ENCODE peak calls at places on chromosomes 16 and 17, in ten cellular contexts. One of them, this sample, is unnamed. For H3K36me3 and H3K4me1, the result is how much of the 10 kb centered on the place peaks cover.

GRCh38 chr17:39027440-39028035 is 60.3 kb upstream of the FBXO47 start:
- DNase-seq in GM23248: no peak
- DNase-seq in CD8-positive, alpha-beta memory T cell: no peak
- DNase-seq in ovary: no peak
- DNase-seq in Karpas-422: no peak
- DNase-seq in endothelial cell of umbilical vein: no peak
- DNase-seq in Caco-2: no peak
- DNase-seq in PC-9: no peak
- DNase-seq in CD8-positive, alpha-beta T cell: no peak
- DNase-seq in right lobe of liver: no peak
- DNase-seq in this sample: no peak

GRCh38 chr16:12242516-12242915 is 266.0 kb downstream of the SNX29 start:
- DNase-seq in GM23248: no peak
- DNase-seq in CD8-positive, alpha-beta memory T cell: no peak
- DNase-seq in ovary: no peak
- DNase-seq in Karpas-422: no peak
- DNase-seq in endothelial cell of umbilical vein: no peak
- DNase-seq in Caco-2: no peak
- DNase-seq in PC-9: no peak
- DNase-seq in CD8-positive, alpha-beta T cell: no peak
- DNase-seq in right lobe of liver: no peak
- DNase-seq in this sample: no peak

GRCh38 chr17:21453144-21453982 is 77.2 kb downstream of the KCNJ12 start:
- DNase-seq in GM23248: no peak
- DNase-seq in CD8-positive, alpha-beta memory T cell: no peak
- DNase-seq in ovary: no peak
- DNase-seq in Karpas-422: no peak
- DNase-seq in endothelial cell of umbilical vein: no peak
- DNase-seq in Caco-2: no peak
- DNase-seq in PC-9: no peak
- DNase-seq in CD8-positive, alpha-beta T cell: no peak
- DNase-seq in right lobe of liver: no peak
- DNase-seq in this sample: no peak

GRCh38 chr16:74896389-74897370 is 88.2 kb downstream of the WDR59 start:
- DNase-seq in GM23248: peak
- DNase-seq in CD8-positive, alpha-beta memory T cell: no peak
- DNase-seq in ovary: no peak
- DNase-seq in Karpas-422: no peak
- DNase-seq in endothelial cell of umbilical vein: no peak
- DNase-seq in Caco-2: no peak
- DNase-seq in PC-9: peak
- DNase-seq in CD8-positive, alpha-beta T cell: no peak
- DNase-seq in right lobe of liver: no peak
- DNase-seq in this sample: no peak

GRCh38 chr16:21156767-21157467 is 1.6 kb upstream of the LDAF1 start:
- DNase-seq in GM23248: peak
- DNase-seq in CD8-positive, alpha-beta memory T cell: no peak
- DNase-seq in ovary: peak
- DNase-seq in Karpas-422: peak
- DNase-seq in endothelial cell of umbilical vein: peak
- DNase-seq in Caco-2: peak
- DNase-seq in PC-9: peak
- DNase-seq in CD8-positive, alpha-beta T cell: no peak
- DNase-seq in right lobe of liver: no peak
- DNase-seq in this sample: no peak

GRCh38 chr16:28265822-28266221 is 26.5 kb upstream of the SBK1 start:
- DNase-seq in GM23248: no peak
- DNase-seq in CD8-positive, alpha-beta memory T cell: no peak
- DNase-seq in ovary: no peak
- DNase-seq in Karpas-422: no peak
- DNase-seq in endothelial cell of umbilical vein: no peak
- DNase-seq in Caco-2: no peak
- DNase-seq in PC-9: peak
- DNase-seq in CD8-positive, alpha-beta T cell: no peak
- DNase-seq in right lobe of liver: no peak
- DNase-seq in this sample: no peak

GRCh38 chr16:15613676-15614075 is 29.3 kb downstream of the MARF1 start:
- DNase-seq in GM23248: no peak
- DNase-seq in CD8-positive, alpha-beta memory T cell: no peak
- DNase-seq in ovary: no peak
- DNase-seq in Karpas-422: no peak
- DNase-seq in endothelial cell of umbilical vein: no peak
- DNase-seq in Caco-2: no peak
- DNase-seq in PC-9: peak
- DNase-seq in CD8-positive, alpha-beta T cell: no peak
- DNase-seq in right lobe of liver: no peak
- DNase-seq in this sample: no peak

GRCh38 chr17:2782030-2782429 is 14.2 kb upstream of the RAP1GAP2 start:
- DNase-seq in GM23248: peak
- DNase-seq in CD8-positive, alpha-beta memory T cell: no peak
- DNase-seq in ovary: no peak
- DNase-seq in Karpas-422: no peak
- DNase-seq in endothelial cell of umbilical vein: no peak
- DNase-seq in Caco-2: no peak
- DNase-seq in PC-9: no peak
- DNase-seq in CD8-positive, alpha-beta T cell: no peak
- DNase-seq in right lobe of liver: no peak
- DNase-seq in this sample: no peak

GRCh38 chr16:68642436-68643064 is 2.6 kb upstream of the CDH3 start:
- DNase-seq in GM23248: peak
- DNase-seq in CD8-positive, alpha-beta memory T cell: no peak
- DNase-seq in ovary: peak
- DNase-seq in Karpas-422: no peak
- DNase-seq in endothelial cell of umbilical vein: peak
- DNase-seq in Caco-2: no peak
- DNase-seq in PC-9: no peak
- DNase-seq in CD8-positive, alpha-beta T cell: no peak
- DNase-seq in right lobe of liver: no peak
- DNase-seq in this sample: no peak

GRCh38 chr17:81245024-81245664 is 6.0 kb downstream of the NDUFAF8 start:
- DNase-seq in GM23248: peak
- DNase-seq in CD8-positive, alpha-beta memory T cell: no peak
- DNase-seq in ovary: no peak
- DNase-seq in Karpas-422: peak
- DNase-seq in endothelial cell of umbilical vein: no peak
- DNase-seq in Caco-2: no peak
- DNase-seq in PC-9: no peak
- DNase-seq in CD8-positive, alpha-beta T cell: no peak
- DNase-seq in right lobe of liver: peak
- DNase-seq in this sample: no peak

GRCh38 chr16:14015017-14015416 is 56.1 kb upstream of the MRTFB start:
- DNase-seq in GM23248: no peak
- DNase-seq in CD8-positive, alpha-beta memory T cell: no peak
- DNase-seq in ovary: no peak
- DNase-seq in Karpas-422: no peak
- DNase-seq in endothelial cell of umbilical vein: no peak
- DNase-seq in Caco-2: no peak
- DNase-seq in PC-9: no peak
- DNase-seq in CD8-positive, alpha-beta T cell: no peak
- DNase-seq in right lobe of liver: no peak
- DNase-seq in this sample: no peak

GRCh38 chr16:14013571-14014283 is 57.4 kb upstream of the MRTFB start:
- DNase-seq in GM23248: peak
- DNase-seq in CD8-positive, alpha-beta memory T cell: no peak
- DNase-seq in ovary: no peak
- DNase-seq in Karpas-422: no peak
- DNase-seq in endothelial cell of umbilical vein: peak
- DNase-seq in Caco-2: no peak
- DNase-seq in PC-9: peak
- DNase-seq in CD8-positive, alpha-beta T cell: no peak
- DNase-seq in right lobe of liver: no peak
- DNase-seq in this sample: no peak

GRCh38 chr16:14015461-14015860 is 55.7 kb upstream of the MRTFB start:
- DNase-seq in GM23248: no peak
- DNase-seq in CD8-positive, alpha-beta memory T cell: no peak
- DNase-seq in ovary: no peak
- DNase-seq in Karpas-422: no peak
- DNase-seq in endothelial cell of umbilical vein: no peak
- DNase-seq in Caco-2: no peak
- DNase-seq in PC-9: no peak
- DNase-seq in CD8-positive, alpha-beta T cell: no peak
- DNase-seq in right lobe of liver: no peak
- DNase-seq in this sample: no peak

GRCh38 chr16:14013145-14013570 is 58.0 kb upstream of the MRTFB start:
- DNase-seq in GM23248: no peak
- DNase-seq in CD8-positive, alpha-beta memory T cell: no peak
- DNase-seq in ovary: no peak
- DNase-seq in Karpas-422: no peak
- DNase-seq in endothelial cell of umbilical vein: no peak
- DNase-seq in Caco-2: no peak
- DNase-seq in PC-9: no peak
- DNase-seq in CD8-positive, alpha-beta T cell: no peak
- DNase-seq in right lobe of liver: no peak
- DNase-seq in this sample: no peak

DNA sequence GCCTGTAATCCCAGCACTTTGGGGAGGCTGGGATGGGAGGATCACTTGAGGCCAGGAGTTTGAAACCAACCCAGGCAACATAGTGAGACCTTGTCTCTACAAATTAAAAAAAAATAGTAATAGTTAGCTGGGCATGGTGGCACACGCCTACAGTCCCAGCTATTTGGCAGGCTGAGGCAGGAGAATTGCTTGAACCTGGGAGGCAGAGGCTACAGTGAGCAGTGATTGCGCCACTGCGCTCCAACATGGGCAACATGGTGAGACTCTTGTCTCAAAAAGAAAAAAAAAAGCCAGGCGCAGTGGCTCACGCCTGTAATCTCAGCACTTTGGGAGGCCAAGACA is 56.9 kb upstream of the MRTFB start:
- DNase-seq in GM23248: no peak
- DNase-seq in CD8-positive, alpha-beta memory T cell: no peak
- DNase-seq in ovary: no peak
- DNase-seq in Karpas-422: no peak
- DNase-seq in endothelial cell of umbilical vein: no peak
- DNase-seq in Caco-2: no peak
- DNase-seq in PC-9: no peak
- DNase-seq in CD8-positive, alpha-beta T cell: no peak
- DNase-seq in right lobe of liver: no peak
- DNase-seq in this sample: no peak
- H3K4me3 ChIP-seq in GM23248: peak
- H3K4me3 ChIP-seq in CD8-positive, alpha-beta memory T cell: no peak
- H3K4me3 ChIP-seq in ovary: no peak
- H3K4me3 ChIP-seq in Karpas-422: no peak
- H3K4me3 ChIP-seq in endothelial cell of umbilical vein: no peak
- H3K4me3 ChIP-seq in Caco-2: no peak
- H3K4me3 ChIP-seq in PC-9: no peak
- H3K4me3 ChIP-seq in CD8-positive, alpha-beta T cell: no peak
- H3K4me3 ChIP-seq in right lobe of liver: no peak
- H3K4me3 ChIP-seq in this sample: no peak

GRCh38 chr17:8234361-8235270 is 13.2 kb downstream of the CTC1 start:
- DNase-seq in GM23248: no peak
- DNase-seq in CD8-positive, alpha-beta memory T cell: no peak
- DNase-seq in ovary: no peak
- DNase-seq in Karpas-422: no peak
- DNase-seq in endothelial cell of umbilical vein: no peak
- DNase-seq in Caco-2: no peak
- DNase-seq in PC-9: no peak
- DNase-seq in CD8-positive, alpha-beta T cell: no peak
- DNase-seq in right lobe of liver: no peak
- DNase-seq in this sample: no peak
- H3K36me3 ChIP-seq in GM23248: under half
- H3K36me3 ChIP-seq in CD8-positive, alpha-beta memory T cell: half or more
- H3K36me3 ChIP-seq in ovary: under half
- H3K36me3 ChIP-seq in Karpas-422: under half
- H3K36me3 ChIP-seq in endothelial cell of umbilical vein: half or more
- H3K36me3 ChIP-seq in Caco-2: under half
- H3K36me3 ChIP-seq in PC-9: under half
- H3K36me3 ChIP-seq in CD8-positive, alpha-beta T cell: half or more
- H3K36me3 ChIP-seq in right lobe of liver: half or more
- H3K36me3 ChIP-seq in this sample: under half

GRCh38 chr16:4327386-4327781 is 11.5 kb downstream of the GLIS2 start:
- DNase-seq in GM23248: no peak
- DNase-seq in CD8-positive, alpha-beta memory T cell: no peak
- DNase-seq in ovary: peak
- DNase-seq in Karpas-422: no peak
- DNase-seq in endothelial cell of umbilical vein: no peak
- DNase-seq in Caco-2: no peak
- DNase-seq in PC-9: no peak
- DNase-seq in CD8-positive, alpha-beta T cell: peak
- DNase-seq in right lobe of liver: no peak
- DNase-seq in this sample: no peak

GRCh38 chr16:4329354-4329775 is 13.5 kb downstream of the GLIS2 start:
- DNase-seq in GM23248: no peak
- DNase-seq in CD8-positive, alpha-beta memory T cell: no peak
- DNase-seq in ovary: no peak
- DNase-seq in Karpas-422: no peak
- DNase-seq in endothelial cell of umbilical vein: no peak
- DNase-seq in Caco-2: no peak
- DNase-seq in PC-9: no peak
- DNase-seq in CD8-positive, alpha-beta T cell: peak
- DNase-seq in right lobe of liver: no peak
- DNase-seq in this sample: no peak

GRCh38 chr16:4330277-4330882 is 14.5 kb downstream of the GLIS2 start:
- DNase-seq in GM23248: peak
- DNase-seq in CD8-positive, alpha-beta memory T cell: peak
- DNase-seq in ovary: peak
- DNase-seq in Karpas-422: peak
- DNase-seq in endothelial cell of umbilical vein: peak
- DNase-seq in Caco-2: peak
- DNase-seq in PC-9: no peak
- DNase-seq in CD8-positive, alpha-beta T cell: peak
- DNase-seq in right lobe of liver: peak
- DNase-seq in this sample: peak

GRCh38 chr16:4328580-4329353 is 12.9 kb downstream of the GLIS2 start:
- DNase-seq in GM23248: no peak
- DNase-seq in CD8-positive, alpha-beta memory T cell: no peak
- DNase-seq in ovary: peak
- DNase-seq in Karpas-422: no peak
- DNase-seq in endothelial cell of umbilical vein: no peak
- DNase-seq in Caco-2: no peak
- DNase-seq in PC-9: no peak
- DNase-seq in CD8-positive, alpha-beta T cell: peak
- DNase-seq in right lobe of liver: no peak
- DNase-seq in this sample: no peak

GRCh38 chr16:4327782-4328579 is 12.1 kb downstream of the GLIS2 start:
- DNase-seq in GM23248: peak
- DNase-seq in CD8-positive, alpha-beta memory T cell: peak
- DNase-seq in ovary: peak
- DNase-seq in Karpas-422: peak
- DNase-seq in endothelial cell of umbilical vein: peak
- DNase-seq in Caco-2: no peak
- DNase-seq in PC-9: peak
- DNase-seq in CD8-positive, alpha-beta T cell: peak
- DNase-seq in right lobe of liver: peak
- DNase-seq in this sample: no peak
- H3K4me1 ChIP-seq in GM23248: under half
- H3K4me1 ChIP-seq in CD8-positive, alpha-beta memory T cell: under half
- H3K4me1 ChIP-seq in ovary: under half
- H3K4me1 ChIP-seq in Karpas-422: under half
- H3K4me1 ChIP-seq in endothelial cell of umbilical vein: under half
- H3K4me1 ChIP-seq in Caco-2: under half
- H3K4me1 ChIP-seq in PC-9: under half
- H3K4me1 ChIP-seq in CD8-positive, alpha-beta T cell: under half
- H3K4me1 ChIP-seq in right lobe of liver: under half
- H3K4me1 ChIP-seq in this sample: under half

DNA sequence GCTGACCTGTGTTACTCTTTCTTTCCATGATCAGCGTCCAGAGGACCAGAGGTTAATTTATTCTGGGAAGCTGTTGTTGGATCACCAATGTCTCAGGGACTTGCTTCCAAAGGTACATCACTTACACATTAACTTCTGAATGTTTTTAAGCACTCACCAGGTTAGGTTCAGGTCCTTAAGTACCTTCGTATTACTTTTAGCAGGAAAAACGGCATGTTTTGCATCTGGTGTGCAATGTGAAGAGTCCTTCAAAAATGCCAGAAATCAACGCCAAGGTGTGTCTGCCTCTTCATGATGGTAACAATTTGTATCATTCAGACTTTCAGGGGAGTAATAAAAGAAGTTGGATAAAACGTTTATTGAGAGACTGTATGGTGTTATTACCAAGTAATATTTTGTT is 3.3 kb downstream of the HERPUD1 start:
- DNase-seq in GM23248: no peak
- DNase-seq in CD8-positive, alpha-beta memory T cell: no peak
- DNase-seq in ovary: no peak
- DNase-seq in Karpas-422: no peak
- DNase-seq in endothelial cell of umbilical vein: no peak
- DNase-seq in Caco-2: no peak
- DNase-seq in PC-9: no peak
- DNase-seq in CD8-positive, alpha-beta T cell: no peak
- DNase-seq in right lobe of liver: no peak
- DNase-seq in this sample: no peak
- H3K4me3 ChIP-seq in GM23248: peak
- H3K4me3 ChIP-seq in CD8-positive, alpha-beta memory T cell: peak
- H3K4me3 ChIP-seq in ovary: peak
- H3K4me3 ChIP-seq in Karpas-422: peak
- H3K4me3 ChIP-seq in endothelial cell of umbilical vein: peak
- H3K4me3 ChIP-seq in Caco-2: no peak
- H3K4me3 ChIP-seq in PC-9: no peak
- H3K4me3 ChIP-seq in CD8-positive, alpha-beta T cell: no peak
- H3K4me3 ChIP-seq in right lobe of liver: peak
- H3K4me3 ChIP-seq in this sample: no peak